ENCODE peak calls at places on chromosomes 2 and 18, in six cellular contexts. B is SK-N-MC, W is brain microvascular endothelial cell, R is SJSA1, H is breast epithelium, Q is WERI-Rb-1. J is an unnamed sample. For H3K36me3, the result is how much of the 10 kb centered on the place peaks cover.

GRCh38 chr2:201931955-201932354 is 101.7 kb upstream of the FZD7 start:
- DNase-seq in B (no peak), W (peak), H (no peak), Q (no peak), R (peak), J (no peak)

GRCh38 chr2:55014962-55015939 is 35.0 kb downstream of the RTN4 start:
- DNase-seq in R (peak), B (no peak), W (peak), H (peak), Q (peak), J (no peak)

GRCh38 chr2:120512321-120512710 is 166.4 kb downstream of the INHBB start:
- DNase-seq in B (no peak), Q (peak), H (no peak), W (no peak), R (no peak), J (no peak)

GRCh38 chr18:33802955-33803354 is 224.9 kb downstream of the ASXL3 start:
- DNase-seq in R (no peak), H (peak), Q (no peak), B (no peak), W (no peak), J (no peak)

GRCh38 chr2:85607268-85608215 is 4.3 kb downstream of the C2orf68 start:
- DNase-seq in R (no peak), H (no peak), W (no peak), B (no peak), Q (no peak), J (no peak)

GRCh38 chr2:203061346-203061745 is 46.7 kb downstream of the NBEAL1 start:
- DNase-seq in W (peak), B (peak), H (no peak), Q (no peak), R (peak), J (no peak)

GRCh38 chr2:240387669-240388358 is 47.6 kb upstream of the GPC1 start:
- DNase-seq in R (peak), W (peak), Q (no peak), H (no peak), B (no peak), J (no peak)

GRCh38 chr2:64727013-64727767 is 73.5 kb upstream of the SERTAD2 start:
- DNase-seq in H (no peak), Q (no peak), W (no peak), B (no peak), R (no peak), J (no peak)

GRCh38 chr2:60549250-60550150 is 4.0 kb downstream of the BCL11A start:
- DNase-seq in R (peak), W (no peak), B (no peak), H (no peak), Q (peak), J (no peak)

GRCh38 chr18:26336572-26336971 is 110.3 kb downstream of the TAF4B start:
- DNase-seq in R (no peak), Q (no peak), H (no peak), W (no peak), B (no peak), J (no peak)

GRCh38 chr2:36413218-36413617 is 57.6 kb downstream of the CRIM1 start:
- DNase-seq in H (no peak), Q (no peak), W (peak), B (no peak), R (peak), J (no peak)

GRCh38 chr2:158729873-158730620 is 65.1 kb upstream of the DAPL1 start:
- DNase-seq in Q (peak), W (no peak), R (no peak), B (no peak), H (no peak), J (no peak)

GRCh38 chr2:143085125-143085784 is 44.0 kb upstream of the ARHGAP15 start:
- DNase-seq in R (no peak), B (no peak), W (no peak), Q (no peak), H (no peak), J (no peak)

GRCh38 chr18:30682667-30683066 is 359.9 kb downstream of the DSC3 start:
- DNase-seq in W (no peak), B (no peak), Q (no peak), H (no peak), R (peak), J (no peak)

GRCh38 chr2:164039270-164039669 is 303.5 kb upstream of the FIGN start:
- DNase-seq in H (no peak), R (no peak), Q (no peak), W (no peak), B (no peak), J (no peak)

GRCh38 chr2:218310853-218311542 is 18.7 kb upstream of the TMBIM1 start:
- DNase-seq in H (no peak), Q (no peak), B (no peak), W (no peak), R (no peak), J (no peak)

GRCh38 chr2:181164699-181165098 is 184.3 kb downstream of the UBE2E3 start:
- DNase-seq in R (no peak), H (no peak), W (no peak), Q (no peak), B (no peak), J (no peak)

GRCh38 chr2:36455788-36456187 is 100.2 kb downstream of the CRIM1 start:
- DNase-seq in R (no peak), W (no peak), H (no peak), Q (no peak), B (no peak), J (no peak)

GRCh38 chr18:34158881-34159690 is 65.6 kb downstream of the NOL4 start:
- DNase-seq in B (no peak), Q (peak), H (no peak), W (peak), R (no peak), J (no peak)

GRCh38 chr2:177574357-177574756 is 181.8 kb downstream of the AGPS start:
- DNase-seq in Q (no peak), R (no peak), B (no peak), W (no peak), H (no peak), J (no peak)

GRCh38 chr18:58960946-58961722 is 96.5 kb downstream of the ZNF532 start:
- DNase-seq in H (no peak), Q (no peak), W (no peak), R (no peak), B (no peak), J (no peak)

GRCh38 chr2:122639721-122640120 is 884.3 kb downstream of the TSN start:
- DNase-seq in H (no peak), B (no peak), Q (no peak), R (no peak), W (no peak), J (no peak)

GRCh38 chr2:43082111-43082877 is 144.1 kb downstream of the ZFP36L2 start:
- DNase-seq in R (peak), W (peak), B (no peak), H (no peak), Q (peak), J (no peak)

DNA sequence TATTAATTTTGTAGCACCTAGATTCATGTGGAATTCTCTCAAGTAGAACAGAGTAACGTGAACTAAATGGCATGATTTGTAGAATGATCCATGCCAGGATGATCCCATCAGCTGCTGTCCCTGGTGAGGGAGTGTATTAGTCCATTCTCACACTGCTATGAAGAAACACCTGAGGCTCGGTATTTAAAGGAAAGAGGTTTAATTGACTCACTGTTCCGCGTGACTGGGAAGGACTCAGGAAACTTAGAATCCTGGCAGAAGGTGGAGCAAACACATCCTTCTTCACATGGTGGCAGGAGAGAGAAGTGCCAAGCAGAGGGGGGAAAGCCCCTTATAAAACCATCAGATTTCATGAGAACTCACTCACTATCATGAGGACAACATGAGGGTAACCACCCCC is 312.6 kb downstream of the PTPRM start:
- DNase-seq in H (no peak), Q (no peak), R (no peak), W (no peak), B (no peak), J (no peak)
- H3K36me3 ChIP-seq in H (under half), Q (under half), R (under half), W (under half), B (under half), J (under half)

DNA sequence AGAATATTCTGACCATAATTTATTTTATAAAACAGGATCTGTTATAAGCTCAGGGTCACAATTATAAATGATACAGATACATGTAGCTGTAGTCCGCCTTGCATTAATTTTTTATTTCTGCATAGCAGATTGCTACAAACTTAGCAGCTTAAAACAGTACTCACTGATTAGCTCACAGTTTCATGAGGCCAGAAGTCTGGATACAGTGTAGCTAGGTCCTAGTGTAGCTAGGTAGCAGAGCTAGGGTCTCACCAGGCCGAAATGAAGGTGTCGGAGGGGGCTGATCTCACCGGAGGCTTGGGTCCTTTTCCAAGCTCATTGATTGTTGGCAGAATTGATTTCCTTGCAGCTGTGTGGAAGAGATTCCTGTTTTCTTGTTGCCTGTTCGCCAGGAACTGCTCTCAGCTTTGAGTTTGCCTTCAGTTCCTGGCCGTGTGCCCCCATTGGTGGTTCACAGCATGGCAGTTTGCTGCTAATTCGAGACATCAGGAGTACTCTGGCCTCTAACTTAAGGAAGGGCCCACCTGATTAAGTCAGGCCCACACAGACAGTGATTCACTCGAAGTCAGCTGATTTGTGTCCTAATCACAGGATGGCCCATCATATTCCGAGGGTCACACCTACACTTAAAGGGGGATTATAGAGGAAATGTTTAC is 18.4 kb downstream of the NAPG start:
- DNase-seq in W (no peak), Q (no peak), B (no peak), R (no peak), H (no peak), J (no peak)
- H3K36me3 ChIP-seq in W (half or more), Q (under half), B (half or more), R (half or more), H (under half), J (under half)

DNA sequence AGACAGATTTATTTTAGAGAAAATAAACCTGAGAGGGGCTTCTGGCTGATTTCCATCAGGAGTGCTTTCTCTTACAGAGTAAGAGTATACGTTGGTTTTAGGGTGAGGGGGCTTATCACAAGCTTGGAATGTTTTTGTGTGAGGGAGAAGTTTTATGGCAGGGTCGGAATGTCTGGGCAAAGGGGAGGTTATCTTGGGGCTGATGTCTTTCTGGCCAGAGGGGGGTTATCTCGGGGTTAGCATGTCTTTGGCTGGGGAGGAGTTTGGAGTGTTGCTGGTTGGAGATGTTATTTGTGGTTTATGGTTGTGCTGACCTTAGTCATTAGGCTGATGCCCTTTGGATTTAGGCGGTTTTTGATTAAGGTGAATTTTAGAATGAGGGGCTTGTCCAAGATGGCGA is 22.1 kb downstream of the PTRHD1 start:
- DNase-seq in B (no peak), H (no peak), W (no peak), Q (no peak), R (no peak), J (no peak)
- H3K36me3 ChIP-seq in B (under half), H (under half), W (under half), Q (under half), R (under half), J (under half)

GRCh38 chr2:189465478-189465877 is 24.2 kb downstream of the WDR75 start:
- DNase-seq in Q (no peak), W (no peak), R (no peak), B (no peak), H (no peak), J (no peak)
- H3K36me3 ChIP-seq in Q (half or more), W (half or more), R (half or more), B (half or more), H (under half), J (half or more)